ENCODE peak calls at places on chromosomes 5 and 9, in ten cellular contexts. J is lower leg skin, M is astrocyte, H is A549, P is kidney epithelial cell, X is cardiac muscle cell, C is breast epithelium, Q is WTC11, F is tibial artery, R is RWPE2. D is an unnamed sample.

GRCh38 chr5:91024727-91025126 is 358.4 kb downstream of the ARRDC3 start:
- DNase-seq in J (no peak), M (no peak), H (no peak), P (no peak), X (no peak), C (no peak), Q (no peak), F (no peak), R (no peak), D (no peak)

GRCh38 chr9:107684224-107684623 is 194.7 kb upstream of the KLF4 start:
- DNase-seq in J (no peak), M (peak), H (no peak), P (no peak), X (peak), C (no peak), Q (no peak), F (no peak), R (no peak), D (no peak)

GRCh38 chr5:30279237-30279636 is 914.2 kb upstream of the CDH6 start:
- DNase-seq in J (no peak), M (peak), H (no peak), P (peak), X (no peak), C (no peak), Q (no peak), F (no peak), R (no peak), D (no peak)

GRCh38 chr5:149731617-149732400 is 1.7 kb downstream of the PPARGC1B start:
- DNase-seq in J (peak), M (peak), H (peak), P (peak), X (peak), C (no peak), Q (peak), F (peak), R (peak), D (no peak)

GRCh38 chr9:108766786-108767185 is 89.0 kb downstream of the ACTL7B start:
- DNase-seq in J (no peak), M (no peak), H (no peak), P (no peak), X (no peak), C (no peak), Q (peak), F (no peak), R (no peak), D (no peak)

GRCh38 chr5:116947691-116948528 is 373.3 kb upstream of the SEMA6A start:
- DNase-seq in J (no peak), M (peak), H (peak), P (peak), X (peak), C (peak), Q (peak), F (no peak), R (peak), D (no peak)

GRCh38 chr5:125295405-125295872 is 549.0 kb upstream of the ZNF608 start:
- DNase-seq in J (no peak), M (peak), H (no peak), P (no peak), X (peak), C (no peak), Q (no peak), F (no peak), R (no peak), D (no peak)

GRCh38 chr5:169626779-169627178 is 10.3 kb upstream of the DOCK2 start:
- DNase-seq in J (no peak), M (peak), H (no peak), P (peak), X (peak), C (no peak), Q (no peak), F (no peak), R (no peak), D (no peak)

GRCh38 chr5:89351232-89351631 is 468.2 kb upstream of the MEF2C start:
- DNase-seq in J (no peak), M (peak), H (no peak), P (peak), X (peak), C (no peak), Q (no peak), F (no peak), R (no peak), D (no peak)

GRCh38 chr5:21919417-21920022 is 933.6 kb downstream of the CDH12 start:
- DNase-seq in J (no peak), M (peak), H (peak), P (peak), X (peak), C (no peak), Q (peak), F (no peak), R (no peak), D (no peak)

GRCh38 chr5:136087961-136088871 is 44.4 kb upstream of the SMAD5 start:
- DNase-seq in J (peak), M (peak), H (no peak), P (no peak), X (peak), C (no peak), Q (no peak), F (peak), R (no peak), D (no peak)

GRCh38 chr9:88219601-88220000 is 81.3 kb upstream of the SPATA31C2 start:
- DNase-seq in J (no peak), M (no peak), H (no peak), P (no peak), X (no peak), C (no peak), Q (no peak), F (no peak), R (no peak), D (no peak)

GRCh38 chr5:67493676-67494075 is 297.1 kb upstream of the CD180 start:
- DNase-seq in J (no peak), M (no peak), H (no peak), P (no peak), X (peak), C (no peak), Q (peak), F (peak), R (no peak), D (no peak)

GRCh38 chr5:100761192-100761591 is 141.9 kb downstream of the ST8SIA4 start:
- DNase-seq in J (no peak), M (peak), H (no peak), P (no peak), X (no peak), C (no peak), Q (no peak), F (no peak), R (no peak), D (no peak)

GRCh38 chr5:141192110-141192725 is at the start of gene PCDHB10:
- DNase-seq in J (no peak), M (no peak), H (no peak), P (no peak), X (peak), C (no peak), Q (peak), F (no peak), R (no peak), D (no peak)

GRCh38 chr5:55636711-55637110 is 75.4 kb downstream of the SLC38A9 start:
- DNase-seq in J (no peak), M (no peak), H (peak), P (no peak), X (peak), C (no peak), Q (no peak), F (peak), R (no peak), D (no peak)

GRCh38 chr9:111040494-111040893 is 2.2 kb upstream of the LPAR1 start:
- DNase-seq in J (no peak), M (no peak), H (no peak), P (no peak), X (no peak), C (no peak), Q (no peak), F (no peak), R (no peak), D (no peak)

GRCh38 chr5:65185468-65185867 is 296.3 kb downstream of the ADAMTS6 start:
- DNase-seq in J (no peak), M (peak), H (no peak), P (no peak), X (no peak), C (no peak), Q (no peak), F (no peak), R (no peak), D (no peak)

GRCh38 chr9:135217836-135218235 is 130.4 kb downstream of the OLFM1 start:
- DNase-seq in J (no peak), M (no peak), H (no peak), P (no peak), X (no peak), C (no peak), Q (peak), F (peak), R (peak), D (peak)

GRCh38 chr5:78077369-78078068 is 217.0 kb downstream of the AP3B1 start:
- DNase-seq in J (no peak), M (no peak), H (no peak), P (no peak), X (no peak), C (no peak), Q (no peak), F (no peak), R (no peak), D (no peak)

GRCh38 chr9:121463026-121463827 is 36.4 kb downstream of the GGTA1 start:
- DNase-seq in J (no peak), M (peak), H (peak), P (no peak), X (peak), C (no peak), Q (peak), F (peak), R (no peak), D (no peak)

GRCh38 chr9:37923796-37924430 is 20.0 kb upstream of the SLC25A51 start:
- DNase-seq in J (no peak), M (no peak), H (no peak), P (no peak), X (no peak), C (no peak), Q (no peak), F (no peak), R (no peak), D (peak)

GRCh38 chr5:93611900-93612898 is 29.2 kb downstream of the NR2F1 start:
- DNase-seq in J (no peak), M (peak), H (no peak), P (no peak), X (no peak), C (no peak), Q (peak), F (no peak), R (no peak), D (no peak)

GRCh38 chr9:135813671-135814290 is 93.6 kb downstream of the CAMSAP1 start:
- DNase-seq in J (peak), M (no peak), H (no peak), P (no peak), X (no peak), C (peak), Q (no peak), F (no peak), R (no peak), D (peak)

GRCh38 chr5:39115644-39116346 is 41.6 kb upstream of the RICTOR start:
- DNase-seq in J (no peak), M (no peak), H (no peak), P (no peak), X (no peak), C (no peak), Q (no peak), F (no peak), R (no peak), D (no peak)

GRCh38 chr5:124789104-124789605 is 42.7 kb upstream of the ZNF608 start:
- DNase-seq in J (no peak), M (no peak), H (peak), P (no peak), X (no peak), C (no peak), Q (no peak), F (no peak), R (no peak), D (no peak)

GRCh38 chr5:12636209-12636608 is 732.0 kb upstream of the CTNND2 start:
- DNase-seq in J (no peak), M (no peak), H (no peak), P (no peak), X (no peak), C (no peak), Q (no peak), F (no peak), R (no peak), D (no peak)

GRCh38 chr5:170430256-170430655 is 41.1 kb upstream of the KCNMB1 start:
- DNase-seq in J (no peak), M (no peak), H (no peak), P (no peak), X (no peak), C (no peak), Q (no peak), F (no peak), R (no peak), D (no peak)

GRCh38 chr5:175378444-175379028 is 65.4 kb downstream of the DRD1 start:
- DNase-seq in J (no peak), M (peak), H (peak), P (peak), X (no peak), C (no peak), Q (no peak), F (no peak), R (no peak), D (no peak)

GRCh38 chr9:132504452-132504851 is 78.0 kb upstream of the BARHL1 start:
- DNase-seq in J (no peak), M (no peak), H (no peak), P (no peak), X (no peak), C (no peak), Q (no peak), F (no peak), R (no peak), D (peak)

GRCh38 chr5:134649163-134649916 is 755 bp downstream of the SEC24A start:
- DNase-seq in J (no peak), M (no peak), H (peak), P (no peak), X (no peak), C (no peak), Q (no peak), F (peak), R (no peak), D (peak)

GRCh38 chr5:36079200-36079761 is 12.6 kb upstream of the UGT3A2 start:
- DNase-seq in J (no peak), M (peak), H (peak), P (no peak), X (peak), C (no peak), Q (peak), F (no peak), R (no peak), D (no peak)

GRCh38 chr5:150609843-150610584 is 30.4 kb upstream of the SYNPO start:
- DNase-seq in J (no peak), M (no peak), H (no peak), P (no peak), X (no peak), C (no peak), Q (no peak), F (peak), R (no peak), D (no peak)

GRCh38 chr9:129489838-129490582 is 130.9 kb downstream of the C9orf50 start:
- DNase-seq in J (no peak), M (no peak), H (no peak), P (no peak), X (peak), C (no peak), Q (no peak), F (peak), R (no peak), D (no peak)

GRCh38 chr5:160171656-160172055 is 52.4 kb upstream of the PWWP2A start:
- DNase-seq in J (no peak), M (no peak), H (no peak), P (no peak), X (peak), C (no peak), Q (no peak), F (no peak), R (no peak), D (no peak)

GRCh38 chr5:17305964-17306725 is 88.7 kb downstream of the BASP1 start:
- DNase-seq in J (no peak), M (peak), H (peak), P (no peak), X (peak), C (peak), Q (no peak), F (peak), R (no peak), D (no peak)

DNA sequence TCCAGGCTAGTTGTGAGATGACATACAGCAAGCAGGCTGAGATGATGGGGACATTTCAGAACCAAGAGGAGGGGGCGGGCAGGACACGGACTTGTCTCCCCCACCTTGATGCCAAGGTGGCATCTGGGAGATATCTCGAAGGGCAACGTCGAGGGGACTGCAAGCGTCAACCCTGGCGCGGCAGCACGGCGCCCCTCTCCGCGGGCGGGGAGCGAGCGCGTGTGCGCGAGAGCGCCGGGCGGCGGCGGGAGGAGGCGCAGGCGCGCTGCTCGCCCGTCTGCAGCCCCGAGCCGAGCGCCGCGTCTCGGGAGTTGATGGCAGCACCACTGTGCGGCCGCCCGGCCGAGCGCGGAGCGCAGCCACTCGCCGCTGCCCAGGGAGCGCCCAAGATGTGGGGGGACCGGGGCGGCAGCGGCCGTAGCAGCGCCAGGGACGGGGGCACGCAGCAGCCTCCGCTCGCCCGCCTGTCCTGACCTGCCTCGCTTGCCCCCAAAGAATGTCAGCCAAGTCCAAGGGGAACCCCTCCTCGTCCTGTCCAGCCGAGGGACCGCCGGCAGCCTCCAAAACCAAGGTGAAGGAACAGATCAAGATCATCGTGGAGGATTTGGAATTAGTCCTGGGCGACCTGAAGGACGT is at the start of gene PRR16:
- DNase-seq in J (peak), M (peak), H (peak), P (no peak), X (peak), C (no peak), Q (peak), F (peak), R (no peak), D (peak)
- TF ChIP-seq CTCF in J (no peak), M (no peak), H (peak), P (no peak), X (peak), C (no peak), Q (no peak), F (peak), R (peak), D (peak)

GRCh38 chr9:16039103-16039987 is 486.5 kb downstream of the CCDC171 start:
- DNase-seq in J (no peak), M (peak), H (no peak), P (no peak), X (peak), C (no peak), Q (peak), F (no peak), R (no peak), D (no peak)
- TF ChIP-seq CTCF in J (no peak), M (peak), H (no peak), P (peak), X (peak), C (no peak), Q (peak), F (peak), R (no peak), D (no peak)

GRCh38 chr9:114538241-114538640 is 33.0 kb upstream of the WHRN start:
- DNase-seq in J (no peak), M (no peak), H (no peak), P (no peak), X (no peak), C (no peak), Q (peak), F (no peak), R (no peak), D (no peak)
- TF ChIP-seq CTCF in J (no peak), M (peak), H (peak), P (peak), X (no peak), C (no peak), Q (no peak), F (no peak), R (peak), D (no peak)

DNA sequence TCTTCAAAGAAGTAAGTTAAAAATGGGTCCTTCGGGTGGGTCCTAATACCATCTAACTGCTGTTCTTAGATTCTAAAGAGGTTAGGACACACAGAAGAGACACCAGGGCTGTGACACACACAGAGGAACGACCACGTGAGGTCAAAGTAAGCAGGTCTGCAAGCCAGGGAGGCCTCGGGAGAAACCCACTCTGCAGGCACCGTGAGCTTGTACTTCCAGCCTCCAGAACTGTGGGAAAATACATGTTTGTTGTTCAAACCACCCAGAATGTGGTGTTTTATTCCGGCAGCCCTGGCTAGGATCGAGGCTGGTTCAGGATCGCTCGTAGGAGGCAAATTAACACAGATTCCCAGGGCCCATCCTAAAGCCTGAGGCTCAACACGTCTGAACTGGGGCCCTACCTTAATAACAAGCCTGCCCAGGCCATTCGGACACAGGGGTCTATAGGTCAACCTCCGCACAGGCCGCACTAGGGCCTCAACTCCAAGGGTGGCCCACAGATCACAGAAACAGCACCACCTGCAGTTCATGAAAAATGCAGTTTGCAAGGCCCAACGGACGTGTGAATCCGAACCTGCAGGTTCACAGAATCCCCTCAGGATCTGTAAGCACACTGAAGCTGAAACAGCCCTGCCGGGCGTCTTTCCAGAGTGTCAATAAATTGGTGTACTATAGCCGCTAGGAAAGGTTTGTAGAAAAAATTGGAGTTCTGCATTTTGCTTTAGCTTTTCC is 7.1 kb downstream of the MED10 start:
- DNase-seq in J (peak), M (no peak), H (no peak), P (no peak), X (no peak), C (no peak), Q (no peak), F (no peak), R (peak), D (no peak)
- TF ChIP-seq CTCF in J (no peak), M (no peak), H (no peak), P (no peak), X (no peak), C (no peak), Q (no peak), F (no peak), R (no peak), D (no peak)